ENCODE peak calls at places on chromosomes 5 and 9, in four cellular contexts. F, K, G and J are unnamed samples.
A peak's percentile ranks its signal among the peaks of the same experiment; 100 is the strongest.

GRCh38 chr9:297104-297794 is 82.6 kb downstream of the DOCK8 start:
- DNase-seq in F (no peak), K (peak; percentile 24), G (peak; percentile 78), J (no peak)

GRCh38 chr9:113516840-113517577 is 53.5 kb downstream of the RGS3 start:
- DNase-seq in F (peak; percentile 89), K (no peak), G (no peak), J (no peak)

GRCh38 chr5:164958688-164959087 is 1453.3 kb downstream of the MAT2B start:
- DNase-seq in F (no peak), K (no peak), G (peak; percentile 2), J (peak; percentile 1)

GRCh38 chr9:105114956-105115728 is 129.3 kb upstream of the SLC44A1 start:
- DNase-seq in F (peak; percentile 48), K (no peak), G (peak; percentile 40), J (no peak)

GRCh38 chr5:13939647-13940046 is 4.8 kb downstream of the DNAH5 start:
- DNase-seq in F (no peak), K (no peak), G (no peak), J (peak; percentile 5)

GRCh38 chr5:83564069-83564749 is 92.7 kb downstream of the VCAN start:
- DNase-seq in F (no peak), K (peak; percentile 58), G (peak; percentile 70), J (peak; percentile 52)

GRCh38 chr9:110049699-110050450 is 158.1 kb downstream of the C9orf152 start:
- DNase-seq in F (peak; percentile 46), K (peak; percentile 70), G (peak; percentile 30), J (no peak)

GRCh38 chr9:121783126-121783522 is 131.7 kb downstream of the DAB2IP start:
- DNase-seq in F (no peak), K (no peak), G (no peak), J (no peak)

GRCh38 chr5:76225316-76225715 is 142.1 kb downstream of the SV2C start:
- DNase-seq in F (no peak), K (no peak), G (no peak), J (no peak)

GRCh38 chr5:149125386-149125891 is 15.9 kb upstream of the ABLIM3 start:
- DNase-seq in F (no peak), K (peak; percentile 16), G (peak; percentile 99), J (no peak)

GRCh38 chr5:97009212-97009898 is 73.5 kb downstream of the LNPEP start:
- DNase-seq in F (no peak), K (peak; percentile 18), G (no peak), J (peak; percentile 59)

GRCh38 chr9:37127018-37127417 is 6.6 kb downstream of the ZCCHC7 start:
- DNase-seq in F (no peak), K (no peak), G (no peak), J (no peak)

GRCh38 chr9:37121881-37122280 is 1.5 kb downstream of the ZCCHC7 start:
- DNase-seq in F (no peak), K (peak; percentile 56), G (no peak), J (no peak)

GRCh38 chr9:37128051-37128450 is 7.7 kb downstream of the ZCCHC7 start:
- DNase-seq in F (no peak), K (no peak), G (no peak), J (no peak)

DNA sequence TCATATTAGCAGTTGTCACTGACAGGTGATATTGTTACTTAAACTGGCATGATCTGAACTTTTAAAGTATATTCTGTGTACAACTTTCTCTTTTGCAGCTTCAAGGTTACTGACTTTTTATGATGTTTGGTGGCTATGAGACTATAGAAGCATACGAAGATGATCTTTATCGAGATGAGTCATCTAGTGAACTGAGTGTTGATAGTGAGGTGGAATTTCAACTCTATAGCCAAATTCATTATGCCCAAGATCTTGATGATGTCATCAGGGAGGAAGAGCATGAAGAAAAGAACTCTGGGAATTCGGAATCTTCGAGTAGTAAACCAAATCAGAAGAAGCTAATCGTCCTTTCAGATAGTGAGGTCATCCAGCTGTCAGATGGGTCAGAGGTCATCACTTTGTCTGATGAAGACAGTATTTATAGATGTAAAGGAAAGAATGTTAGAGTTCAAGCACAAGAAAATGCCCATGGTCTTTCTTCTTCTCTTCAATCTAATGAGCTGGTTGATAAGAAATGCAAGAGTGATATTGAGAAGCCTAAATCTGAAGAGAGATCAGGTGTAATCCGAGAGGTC is 5.9 kb downstream of the ZCCHC7 start:
- DNase-seq in F (no peak), K (no peak), G (no peak), J (no peak)
- H3K4me1 ChIP-seq in F (peaks cover 21% of the 10 kb centered on the region), K (peaks cover 12% of the 10 kb centered on the region), G (peaks cover 3% of the 10 kb centered on the region), J (peaks cover 17% of the 10 kb centered on the region)

DNA sequence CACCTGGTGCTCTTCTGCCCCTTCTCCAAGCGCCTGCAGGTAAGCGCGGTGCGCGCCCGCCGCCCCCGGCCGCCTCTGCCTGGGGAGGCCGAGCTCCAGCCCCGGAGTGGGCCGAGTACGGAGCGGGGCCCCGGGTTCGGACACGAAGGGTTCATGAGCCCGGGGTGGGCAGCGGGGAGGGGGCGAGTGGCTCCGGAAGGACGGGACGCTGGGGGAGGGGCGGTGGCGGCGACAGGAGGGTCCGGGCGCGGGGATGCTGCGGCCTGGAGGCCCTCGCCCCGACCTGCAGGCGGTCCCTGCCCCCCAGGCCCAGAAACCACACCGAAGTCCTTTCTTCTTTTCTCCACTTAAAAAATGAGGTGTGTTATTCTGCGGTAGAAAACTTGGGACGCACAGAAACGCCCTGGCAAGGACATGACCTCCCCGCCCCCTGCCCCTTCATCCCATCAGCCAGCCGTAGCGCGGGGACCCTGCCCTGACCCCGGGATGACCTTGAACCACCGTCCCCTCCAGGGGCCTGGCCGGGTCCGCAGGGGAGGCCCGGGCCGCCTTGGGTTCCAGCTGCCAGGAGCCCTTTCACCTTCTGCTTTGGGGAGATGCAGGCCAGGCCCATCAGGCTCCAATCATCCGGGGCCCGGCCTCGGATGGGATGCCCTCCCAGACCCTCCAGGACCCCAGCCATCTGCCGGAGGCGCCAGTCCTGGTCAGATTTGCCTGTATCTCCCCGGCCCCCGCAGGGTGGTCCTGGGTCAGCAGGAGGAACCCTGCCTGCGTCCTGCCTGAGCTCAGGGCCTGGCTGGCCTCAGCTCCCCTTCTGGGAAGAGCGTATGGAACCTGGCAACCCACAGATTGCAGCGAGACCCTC is 550 bp downstream of the DIPK1B start:
- DNase-seq in F (no peak), K (no peak), G (no peak), J (no peak)
- TF ChIP-seq EZH2 in F (no peak), K (peak; percentile 59), G (no peak), J (no peak)

GRCh38 chr9:112502177-112502946 is 15.7 kb downstream of the KIAA1958 start:
- DNase-seq in F (no peak), K (no peak), G (peak; percentile 4), J (no peak)
- H3K4me3 ChIP-seq in F (no peak overlapping the region), K (no peak overlapping the region), G (no peak overlapping the region), J (no peak overlapping the region)

GRCh38 chr5:74624931-74625505 is 15.5 kb downstream of the ENC1 start:
- DNase-seq in F (no peak), K (no peak), G (no peak), J (peak; percentile 27)

GRCh38 chr5:74629326-74629725 is 11.2 kb downstream of the ENC1 start:
- DNase-seq in F (no peak), K (no peak), G (no peak), J (no peak)

GRCh38 chr5:74625742-74626241 is 14.7 kb downstream of the ENC1 start:
- DNase-seq in F (no peak), K (no peak), G (no peak), J (peak; percentile 62)

GRCh38 chr5:74626386-74627222 is 13.9 kb downstream of the ENC1 start:
- DNase-seq in F (no peak), K (no peak), G (no peak), J (no peak)

DNA sequence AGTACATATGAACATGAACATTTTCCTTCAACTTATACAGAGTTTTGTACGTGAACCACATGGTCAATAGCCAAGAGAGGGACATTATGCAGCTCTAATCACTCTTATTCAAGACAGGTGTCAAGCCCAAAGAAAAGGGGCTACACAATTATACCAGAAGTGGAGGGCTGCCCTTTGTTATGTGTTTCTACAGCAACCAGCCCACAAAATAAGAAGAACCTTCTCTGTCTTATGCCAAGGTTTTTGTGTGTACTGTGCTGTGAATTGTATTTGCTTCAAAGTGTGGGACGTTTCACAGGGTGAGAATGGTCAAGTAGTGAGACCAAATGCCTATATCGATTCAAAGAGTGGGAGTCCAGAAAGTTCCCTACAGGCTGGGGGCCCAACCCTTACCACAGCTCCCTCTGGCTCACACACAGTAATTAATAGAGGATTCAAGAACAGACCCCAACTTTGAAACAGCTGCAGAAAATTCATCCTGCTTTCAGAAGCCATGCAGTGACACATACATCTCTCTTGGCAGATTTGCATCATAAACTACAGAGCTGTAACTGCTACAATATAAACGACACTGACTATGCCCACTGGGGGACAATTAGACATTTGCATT is 12.9 kb downstream of the ENC1 start:
- DNase-seq in F (no peak), K (no peak), G (no peak), J (no peak)
- H3K4me1 ChIP-seq in F (no peaks in the 10 kb centered on the region), K (peaks cover 25% of the 10 kb centered on the region), G (peaks cover 43% of the 10 kb centered on the region), J (peaks cover 45% of the 10 kb centered on the region)